ENCODE peak calls at places on chromosomes 13 and 19, in six cellular contexts. P is activated T-helper 2 cell treated with anti-CD3 and anti-CD28 coated beads, Interferon-gamma antibody, Interleukin-2, Interleukin-4, amounts not matched to agents 10 μg/mL and 5 μg/mL and 100 μg/mL, durations not matched to agents 14 hours and 24 hours and 36 hours; T is transverse colon; K is H54; X is activated T-helper 1 cell treated with anti-CD3 and anti-CD28 coated beads, Interleukin-12 subunit alpha, Interleukin-12 subunit beta, Interleukin-2, Interleukin-4 antibody, amounts not matched to agents 30 ng/mL and 10 ng/mL and 1 ng/mL, durations not matched to agents 14 hours and 24 hours and 36 hours; L is activated T-helper 9 cell treated with anti-CD3 and anti-CD28 coated beads, Interleukin-2, amount 50 U/mL, for 16 hours. C is an unnamed sample.
A peak's percentile ranks its signal among the peaks of the same experiment; 100 is the strongest.

GRCh38 chr19:49850487-49851342 is at the start of gene PTOV1:
- DNase-seq in X (peak; percentile 88), T (peak; percentile 94), L (peak; percentile 81), P (peak; percentile 84), K (peak; percentile 97), C (peak; percentile 89)

GRCh38 chr13:74290324-74290773 is 156.1 kb upstream of the KLF12 start:
- DNase-seq in K (peak; percentile 45), X (peak; percentile 35), L (peak; percentile 3), T (peak; percentile 9), P (peak; percentile 24), C (peak; percentile 23)

GRCh38 chr19:35249848-35250711 is 1.3 kb downstream of the LSR start:
- DNase-seq in P (no peak), X (no peak), K (no peak), T (no peak), L (no peak), C (no peak)

GRCh38 chr19:37979547-37980082 is 72.6 kb downstream of the SIPA1L3 start:
- DNase-seq in P (no peak), T (peak; percentile 51), L (no peak), X (no peak), K (no peak), C (no peak)

GRCh38 chr19:47836038-47836437 is 14.3 kb downstream of the CRX start:
- DNase-seq in L (no peak), P (no peak), X (no peak), K (no peak), T (no peak), C (no peak)

GRCh38 chr19:17811103-17811502 is 10.2 kb downstream of the INSL3 start:
- DNase-seq in K (no peak), L (no peak), T (no peak), P (no peak), X (no peak), C (no peak)

GRCh38 chr19:5292843-5293606 is 47.6 kb downstream of the PTPRS start:
- DNase-seq in T (peak; percentile 46), K (peak; percentile 96), L (peak; percentile 10), P (peak; percentile 13), X (no peak), C (peak; percentile 6)

GRCh38 chr13:74839656-74840055 is 642.3 kb downstream of the TBC1D4 start:
- DNase-seq in L (no peak), T (no peak), P (no peak), X (no peak), K (no peak), C (no peak)

GRCh38 chr19:52566588-52566987 is 3.5 kb upstream of the ZNF701 start:
- DNase-seq in P (no peak), T (no peak), K (peak; percentile 39), L (no peak), X (no peak), C (no peak)

GRCh38 chr13:24660023-24660806 is 20.0 kb upstream of the ATP12A start:
- DNase-seq in X (no peak), P (no peak), T (no peak), K (no peak), L (no peak), C (no peak)

GRCh38 chr19:44848805-44849457 is 2.8 kb downstream of the NECTIN2 start:
- DNase-seq in L (no peak), X (no peak), K (no peak), P (no peak), T (no peak), C (no peak)

GRCh38 chr13:99382428-99383133 is 75.4 kb upstream of the GPR183 start:
- DNase-seq in K (no peak), L (no peak), P (no peak), T (peak; percentile 73), X (no peak), C (peak; percentile 36)

GRCh38 chr19:47719047-47719885 is 6.0 kb downstream of the EHD2 start:
- DNase-seq in L (no peak), T (peak; percentile 80), X (no peak), P (no peak), K (peak; percentile 75), C (no peak)

GRCh38 chr19:41356984-41357739 is 3.4 kb upstream of the TGFB1 start:
- DNase-seq in X (no peak), T (no peak), P (no peak), K (no peak), L (no peak), C (no peak)

GRCh38 chr13:102495663-102496062 is 93.8 kb upstream of the FGF14 start:
- DNase-seq in X (no peak), K (no peak), P (no peak), L (no peak), T (no peak), C (no peak)

GRCh38 chr13:85277753-85278152 is 521.5 kb downstream of the SLITRK6 start:
- DNase-seq in P (no peak), X (no peak), K (no peak), T (no peak), L (no peak), C (no peak)

GRCh38 chr13:64534302-64534701 is 2695.8 kb downstream of the PCDH9 start:
- DNase-seq in X (no peak), T (no peak), P (no peak), K (no peak), L (no peak), C (no peak)

GRCh38 chr13:99087954-99088491 is 110.2 kb upstream of the DOCK9 start:
- DNase-seq in X (peak; percentile 25), L (peak; percentile 2), P (peak; percentile 32), K (no peak), T (peak; percentile 19), C (no peak)